ENCODE peak calls at places on chromosome 14, in nine cellular contexts. J, E, F, S, T, M, L, V and O are unnamed samples.

GRCh38 chr14:58752782-58753181 is 115.0 kb downstream of the DACT1 start:
- DNase-seq in E (no peak), M (peak; percentile 91), J (peak; percentile 90), F (peak; percentile 44), S (peak; percentile 91), V (no peak), L (no peak), T (peak; percentile 44), O (peak; percentile 53)

GRCh38 chr14:104702106-104702505 is 12.7 kb downstream of the INF2 start:
- DNase-seq in F (no peak), V (no peak), L (no peak), T (no peak), M (no peak), E (no peak), J (no peak), S (no peak), O (no peak)

GRCh38 chr14:83173687-83174086 is 1640.0 kb upstream of the SEL1L start:
- DNase-seq in E (no peak), F (no peak), M (no peak), J (no peak), V (no peak), S (no peak), L (no peak), T (no peak), O (no peak)

GRCh38 chr14:75283162-75283883 is 4.7 kb downstream of the FOS start:
- DNase-seq in L (peak; percentile 72), J (peak; percentile 72), V (no peak), F (peak; percentile 89), E (peak; percentile 36), S (no peak), T (peak; percentile 89), M (no peak), O (no peak)

GRCh38 chr14:67547224-67547780 is 14.2 kb downstream of the PLEKHH1 start:
- DNase-seq in M (no peak), S (no peak), T (no peak), E (no peak), L (no peak), F (no peak), J (no peak), V (no peak), O (no peak)

GRCh38 chr14:68655021-68655811 is 137.7 kb downstream of the ZFP36L1 start:
- DNase-seq in J (no peak), T (peak; percentile 37), M (no peak), S (no peak), F (no peak), V (no peak), E (no peak), L (no peak), O (no peak)

GRCh38 chr14:104113631-104114420 is 24.6 kb upstream of the KIF26A start:
- DNase-seq in E (no peak), J (peak; percentile 26), M (peak; percentile 3), T (no peak), F (no peak), S (peak; percentile 69), V (no peak), L (no peak), O (no peak)

GRCh38 chr14:87615822-87616679 is 376.9 kb downstream of the GALC start:
- DNase-seq in T (peak; percentile 45), S (no peak), J (peak; percentile 70), M (peak; percentile 55), L (peak; percentile 40), E (peak; percentile 44), V (peak; percentile 76), F (peak; percentile 44), O (no peak)

GRCh38 chr14:22994762-22995275 is 12.5 kb upstream of the AJUBA start:
- DNase-seq in F (peak; percentile 40), L (peak; percentile 58), V (peak; percentile 32), T (peak; percentile 66), E (peak; percentile 74), J (no peak), S (peak; percentile 72), M (peak; percentile 94), O (no peak)

GRCh38 chr14:21041676-21042433 is at the start of gene RNASE7:
- DNase-seq in V (no peak), S (no peak), T (peak; percentile 42), L (peak; percentile 58), J (no peak), F (no peak), M (no peak), E (peak; percentile 17), O (peak; percentile 72)

GRCh38 chr14:21040370-21040925 is 1.7 kb upstream of the RNASE7 start:
- DNase-seq in V (no peak), J (no peak), M (no peak), E (no peak), T (no peak), L (no peak), F (no peak), S (no peak), O (no peak)

GRCh38 chr14:21039059-21039422 is 3.1 kb upstream of the RNASE7 start:
- DNase-seq in J (peak; percentile 80), T (peak; percentile 89), S (peak; percentile 75), V (peak; percentile 68), M (peak; percentile 68), F (no peak), L (peak; percentile 89), E (no peak), O (peak; percentile 98)

GRCh38 chr14:21038416-21039058 is 3.6 kb upstream of the RNASE7 start:
- DNase-seq in T (no peak), S (no peak), M (no peak), E (no peak), J (no peak), F (no peak), L (no peak), V (no peak), O (no peak)

GRCh38 chr14:21039585-21040369 is 2.4 kb upstream of the RNASE7 start:
- DNase-seq in F (peak; percentile 63), E (peak; percentile 73), L (peak; percentile 74), M (peak; percentile 43), S (no peak), V (peak; percentile 33), T (peak; percentile 86), J (peak; percentile 49), O (no peak)
- TF ChIP-seq CTCF in F (peak; percentile 71), E (peak; percentile 62), L (peak; percentile 80), M (peak; percentile 73), S (peak; percentile 69), V (peak; percentile 25), T (peak; percentile 72), J (no peak), O (peak; percentile 81)

GRCh38 chr14:60514378-60515243 is 5.7 kb downstream of the SIX6 start:
- DNase-seq in E (peak; percentile 9), T (no peak), L (no peak), S (peak; percentile 64), F (peak; percentile 51), J (no peak), V (peak; percentile 81), M (no peak), O (peak; percentile 14)
- TF ChIP-seq CTCF in E (no peak), T (no peak), L (no peak), S (peak; percentile 39), F (peak; percentile 62), J (no peak), V (peak; percentile 67), M (no peak), O (peak; percentile 57)

GRCh38 chr14:52821805-52822250 is 30.4 kb upstream of the GNPNAT1 start:
- DNase-seq in L (no peak), F (no peak), V (no peak), T (no peak), M (no peak), S (no peak), E (no peak), J (no peak), O (no peak)
- TF ChIP-seq CTCF in L (no peak), F (no peak), V (no peak), T (no peak), M (no peak), S (no peak), E (no peak), J (no peak), O (no peak)

GRCh38 chr14:63045612-63046320 is 508 bp upstream of the KCNH5 start:
- DNase-seq in J (no peak), F (peak; percentile 37), S (peak; percentile 65), T (peak; percentile 29), L (peak; percentile 1), M (peak; percentile 3), E (peak; percentile 9), V (peak; percentile 81), O (no peak)
- TF ChIP-seq CTCF in J (no peak), F (no peak), S (no peak), T (no peak), L (no peak), M (no peak), E (no peak), V (no peak), O (no peak)

GRCh38 chr14:71221119-71221518 is 313.9 kb downstream of the PCNX1 start:
- DNase-seq in V (no peak), L (no peak), M (no peak), J (no peak), E (no peak), S (no peak), T (no peak), F (no peak), O (no peak)
- TF ChIP-seq CTCF in V (no peak), L (no peak), M (no peak), J (no peak), E (no peak), S (no peak), T (no peak), F (no peak), O (no peak)

DNA sequence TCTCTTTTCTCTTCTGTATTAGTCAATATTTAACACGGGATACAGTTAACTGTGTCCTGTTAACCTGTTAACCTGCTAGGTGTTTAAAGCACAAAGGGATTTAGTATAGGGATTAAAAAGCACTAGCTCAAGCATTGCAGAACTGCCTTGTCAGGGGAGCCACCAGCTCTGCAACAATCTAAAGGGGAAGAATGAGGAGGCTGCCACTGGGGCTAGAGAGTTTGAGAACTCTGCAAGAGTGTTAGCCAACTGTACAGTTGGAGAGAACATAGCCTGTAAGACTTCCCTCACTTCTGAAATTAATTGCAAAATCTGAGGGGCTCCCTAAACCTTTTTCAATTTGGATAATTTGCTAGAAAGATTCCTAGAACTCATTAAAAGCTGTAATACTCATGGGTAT is 6.5 kb upstream of the VRK1 start:
- DNase-seq in S (no peak), M (no peak), E (no peak), L (no peak), V (no peak), T (no peak), F (no peak), J (no peak), O (no peak)
- TF ChIP-seq CTCF in S (no peak), M (no peak), E (no peak), L (no peak), V (no peak), T (no peak), F (no peak), J (no peak), O (no peak)